ENCODE peak calls at places on chromosomes 13 and 19, in ten cellular contexts. K, M, I, S, E, P, J, Z, Y and G are unnamed samples.

GRCh38 chr13:39777527-39778061 is 122.1 kb downstream of the COG6 start:
- DNase-seq in Z (no peak), S (no peak), Y (peak), M (no peak), J (no peak), E (no peak), I (no peak), K (no peak), P (no peak), G (no peak)

GRCh38 chr13:94706854-94707399 is 5.4 kb downstream of the SOX21 start:
- DNase-seq in J (no peak), K (no peak), I (no peak), E (no peak), Y (no peak), Z (no peak), S (peak), M (no peak), P (no peak), G (peak)

GRCh38 chr19:28075229-28075628 is 1137.7 kb downstream of the UQCRFS1 start:
- DNase-seq in K (no peak), E (no peak), P (no peak), J (no peak), M (no peak), Y (no peak), Z (no peak), S (no peak), I (no peak), G (no peak)

GRCh38 chr19:57708641-57709354 is at the start of gene ZNF154:
- DNase-seq in E (peak), J (no peak), I (peak), Y (peak), M (no peak), K (no peak), P (peak), S (no peak), Z (peak), G (peak)

GRCh38 chr13:28316841-28317240 is 178.1 kb downstream of the FLT1 start:
- DNase-seq in J (no peak), I (no peak), Y (no peak), Z (no peak), M (no peak), S (no peak), P (no peak), E (no peak), K (no peak), G (no peak)

GRCh38 chr13:39462456-39462855 is 140.5 kb downstream of the LHFPL6 start:
- DNase-seq in J (no peak), I (no peak), K (no peak), Z (no peak), P (no peak), S (no peak), E (no peak), Y (no peak), M (no peak), G (no peak)

GRCh38 chr13:36858285-36858684 is 39.3 kb downstream of the RFXAP start:
- DNase-seq in S (peak), J (no peak), E (no peak), I (no peak), Y (peak), K (no peak), Z (no peak), P (peak), M (no peak), G (peak)

GRCh38 chr13:78147905-78148304 is 229.3 kb upstream of the EDNRB start:
- DNase-seq in M (no peak), P (no peak), Y (no peak), S (no peak), I (no peak), J (no peak), Z (no peak), E (no peak), K (no peak), G (no peak)

GRCh38 chr13:100334209-100334608 is 245.3 kb downstream of the PCCA start:
- DNase-seq in K (no peak), Y (no peak), S (no peak), J (no peak), I (no peak), Z (no peak), M (no peak), P (no peak), E (no peak), G (no peak)

GRCh38 chr19:48135411-48135810 is 24.8 kb upstream of the PLA2G4C start:
- DNase-seq in J (no peak), I (no peak), E (no peak), Y (peak), P (no peak), K (no peak), Z (no peak), M (no peak), S (no peak), G (peak)

GRCh38 chr19:32407004-32407992 is 1.7 kb downstream of the DPY19L3 start:
- DNase-seq in Z (peak), S (peak), E (peak), J (peak), K (no peak), P (peak), M (no peak), Y (no peak), I (peak), G (peak)

GRCh38 chr13:33740134-33740538 is 77.8 kb upstream of the RFC3 start:
- DNase-seq in K (no peak), I (no peak), P (no peak), Y (no peak), Z (no peak), J (no peak), S (no peak), M (no peak), E (no peak), G (no peak)

GRCh38 chr19:3776479-3777040 is 4.5 kb upstream of the RAX2 start:
- DNase-seq in J (no peak), K (no peak), E (no peak), I (no peak), Z (no peak), P (no peak), M (no peak), S (no peak), Y (no peak), G (no peak)

GRCh38 chr19:18650468-18651001 is 13.7 kb downstream of the KLHL26 start:
- DNase-seq in E (no peak), K (no peak), M (peak), J (peak), S (no peak), Y (peak), P (peak), Z (peak), I (peak), G (peak)

GRCh38 chr19:33825556-33825955 is 28.9 kb downstream of the KCTD15 start:
- DNase-seq in Z (no peak), S (no peak), K (no peak), P (no peak), E (no peak), M (no peak), Y (no peak), I (no peak), J (no peak), G (no peak)

GRCh38 chr13:102141625-102142472 is 260.0 kb downstream of the FGF14 start:
- DNase-seq in K (no peak), E (no peak), Y (peak), S (peak), P (no peak), Z (no peak), M (no peak), I (no peak), J (no peak), G (peak)

GRCh38 chr19:18460313-18460712 is 22.4 kb upstream of the ISYNA1 start:
- DNase-seq in M (peak), J (peak), E (no peak), S (no peak), P (no peak), K (no peak), Z (peak), I (peak), Y (no peak), G (no peak)

GRCh38 chr13:107650081-107650701 is 565.1 kb downstream of the LIG4 start:
- DNase-seq in S (no peak), I (peak), P (peak), J (no peak), Y (peak), M (no peak), K (no peak), E (peak), Z (no peak), G (peak)

GRCh38 chr19:2190848-2191455 is 27.2 kb downstream of the DOT1L start:
- DNase-seq in I (no peak), E (no peak), Y (no peak), K (no peak), J (no peak), S (no peak), P (no peak), M (no peak), Z (no peak), G (no peak)

GRCh38 chr13:24842533-24843278 is 78.7 kb downstream of the RNF17 start:
- DNase-seq in K (no peak), S (no peak), M (no peak), E (no peak), Z (no peak), P (no peak), I (no peak), J (no peak), Y (no peak), G (no peak)

GRCh38 chr19:50488795-50489194 is 12.1 kb upstream of the GARIN5A start:
- DNase-seq in J (no peak), Z (no peak), P (no peak), S (no peak), K (no peak), M (no peak), I (peak), Y (no peak), E (peak), G (no peak)

GRCh38 chr13:38970380-38971051 is 20.1 kb downstream of the STOML3 start:
- DNase-seq in P (no peak), I (no peak), Z (no peak), K (no peak), J (no peak), Y (no peak), E (no peak), M (no peak), S (no peak), G (no peak)

GRCh38 chr19:41807176-41807575 is 10.8 kb downstream of the CEACAM3 start:
- DNase-seq in M (no peak), I (no peak), Y (no peak), K (no peak), P (no peak), J (no peak), Z (no peak), S (no peak), E (no peak), G (no peak)

GRCh38 chr19:48244289-48244688 is 11.4 kb downstream of the CARD8 start:
- DNase-seq in I (no peak), J (no peak), K (peak), S (no peak), P (no peak), Z (no peak), E (no peak), Y (no peak), M (no peak), G (no peak)

GRCh38 chr13:70814684-70815083 is 706.4 kb upstream of the KLHL1 start:
- DNase-seq in Y (no peak), Z (no peak), J (no peak), P (no peak), S (no peak), K (no peak), E (no peak), I (no peak), M (no peak), G (no peak)

GRCh38 chr19:2424686-2425621 is 2.4 kb downstream of the TIMM13 start:
- DNase-seq in E (peak), K (no peak), M (no peak), Y (peak), I (peak), S (no peak), Z (peak), J (no peak), P (peak), G (peak)

GRCh38 chr13:94300401-94300800 is 179.1 kb downstream of the DCT start:
- DNase-seq in I (no peak), Y (no peak), S (no peak), E (no peak), J (no peak), M (no peak), Z (no peak), K (no peak), P (no peak), G (no peak)

GRCh38 chr13:49977992-49978391 is 18.9 kb upstream of the TRIM13 start:
- DNase-seq in J (no peak), P (no peak), M (no peak), S (no peak), I (no peak), K (no peak), Y (no peak), Z (no peak), E (no peak), G (no peak)

GRCh38 chr19:23183251-23183650 is 66.4 kb downstream of the ZNF730 start:
- DNase-seq in P (no peak), M (no peak), Y (no peak), K (no peak), Z (no peak), S (no peak), I (no peak), J (no peak), E (no peak), G (no peak)

GRCh38 chr19:33175886-33176669 is 18.1 kb upstream of the LRP3 start:
- DNase-seq in E (no peak), K (peak), Y (peak), I (no peak), S (no peak), J (no peak), Z (no peak), M (peak), P (no peak), G (peak)

GRCh38 chr13:101838305-101838835 is 385.9 kb downstream of the ITGBL1 start:
- DNase-seq in J (no peak), S (no peak), M (no peak), P (no peak), I (no peak), Y (no peak), K (no peak), E (no peak), Z (no peak), G (no peak)

GRCh38 chr19:6161271-6161850 is 25.9 kb downstream of the ACSBG2 start:
- DNase-seq in Z (no peak), P (peak), I (peak), K (peak), S (peak), M (peak), E (peak), J (no peak), Y (peak), G (peak)

GRCh38 chr19:4052114-4052992 is 14.3 kb downstream of the ZBTB7A start:
- DNase-seq in K (no peak), Y (no peak), Z (peak), I (peak), P (no peak), M (no peak), J (no peak), E (peak), S (no peak), G (peak)

GRCh38 chr13:112444001-112444311 is 67.8 kb downstream of the SPACA7 start:
- DNase-seq in S (peak), Z (peak), M (peak), I (peak), Y (peak), J (peak), P (peak), K (no peak), E (peak), G (peak)

GRCh38 chr13:48585456-48585840 is 52.6 kb upstream of the RCBTB2 start:
- DNase-seq in Y (no peak), J (peak), K (no peak), I (no peak), E (no peak), P (no peak), M (no peak), Z (no peak), S (no peak), G (no peak)

GRCh38 chr13:114225610-114226009 is 9.1 kb upstream of the CDC16 start:
- DNase-seq in I (no peak), E (no peak), Z (no peak), M (no peak), J (no peak), K (no peak), S (no peak), Y (no peak), P (no peak), G (no peak)

GRCh38 chr13:105410602-105411001 is 1124.9 kb downstream of the EFNB2 start:
- DNase-seq in P (peak), I (peak), Y (peak), E (peak), Z (no peak), K (no peak), J (no peak), M (no peak), S (no peak), G (peak)

GRCh38 chr19:29880498-29881081 is 61.4 kb upstream of the URI1 start:
- DNase-seq in P (no peak), E (no peak), M (no peak), S (no peak), Y (no peak), J (no peak), I (no peak), Z (peak), K (no peak), G (no peak)